ENCODE peak calls at places on chromosomes 4 and X, in seven cellular contexts. I is fibroblast of pulmonary artery; M is stimulated activated CD4-positive, alpha-beta T cell treated with anti-CD3 and anti-CD28 coated beads, Interleukin-1b, Interleukin-23, amount 100 ng/mL, for 24 hours; H is HEK293T; E is epithelial cell of esophagus; J is breast epithelium; X is omental fat pad. U is an unnamed sample.

GRCh38 chr4:89829470-89830138 is 7.4 kb downstream of the SNCA start:
- DNase-seq in X (no peak), J (no peak), E (peak; percentile 80), I (peak; percentile 68), M (no peak), H (no peak), U (no peak)

GRCh38 chr4:8129136-8129535 is 29.5 kb downstream of the ABLIM2 start:
- DNase-seq in X (no peak), I (no peak), M (no peak), E (no peak), J (no peak), H (no peak), U (no peak)

GRCh38 chr4:26206981-26207380 is 113.8 kb upstream of the RBPJ start:
- DNase-seq in M (no peak), X (no peak), J (no peak), E (no peak), H (no peak), I (no peak), U (no peak)

GRCh38 chr4:6270691-6271121 is 1.1 kb downstream of the WFS1 start:
- DNase-seq in X (no peak), I (peak; percentile 27), H (no peak), M (no peak), J (no peak), E (no peak), U (no peak)

GRCh38 chr4:1406946-1407656 is 859 bp upstream of the NKX1-1 start:
- DNase-seq in M (no peak), E (no peak), J (peak; percentile 31), X (no peak), I (no peak), H (no peak), U (no peak)

GRCh38 chrX:130523460-130524394 is 121.9 kb downstream of the RBMX2 start:
- DNase-seq in E (peak; percentile 10), M (no peak), X (no peak), J (no peak), H (peak; percentile 68), I (peak; percentile 2), U (peak; percentile 62)

GRCh38 chr4:8356856-8357255 is 83.7 kb downstream of the ACOX3 start:
- DNase-seq in I (no peak), H (no peak), J (peak; percentile 24), E (no peak), X (no peak), M (no peak), U (no peak)

GRCh38 chr4:95585016-95585695 is 36.4 kb upstream of the UNC5C start:
- DNase-seq in E (peak; percentile 78), X (no peak), J (no peak), H (no peak), I (no peak), M (no peak), U (no peak)

GRCh38 chr4:185738851-185739250 is 73.1 kb downstream of the SORBS2 start:
- DNase-seq in X (no peak), M (no peak), J (no peak), H (no peak), E (peak; percentile 30), I (no peak), U (no peak)

GRCh38 chrX:129750971-129751370 is 12.2 kb downstream of the XPNPEP2 start:
- DNase-seq in X (no peak), M (no peak), J (no peak), I (no peak), E (no peak), H (no peak), U (no peak)

GRCh38 chrX:24513416-24513815 is 48.3 kb downstream of the PDK3 start:
- DNase-seq in M (peak; percentile 2), I (no peak), H (no peak), J (no peak), E (no peak), X (no peak), U (no peak)

GRCh38 chrX:69077895-69078455 is 87.3 kb downstream of the PJA1 start:
- DNase-seq in I (no peak), H (no peak), J (no peak), E (no peak), M (no peak), X (peak; percentile 15), U (no peak)

GRCh38 chrX:18455384-18455783 is 30.0 kb downstream of the CDKL5 start:
- DNase-seq in I (no peak), M (no peak), E (no peak), H (no peak), X (no peak), J (no peak), U (no peak)

GRCh38 chr4:531721-532565 is 32.9 kb downstream of the PIGG start:
- DNase-seq in E (no peak), X (no peak), I (no peak), M (no peak), H (no peak), J (no peak), U (no peak)

GRCh38 chr4:166078956-166079355 is 205.9 kb downstream of the TLL1 start:
- DNase-seq in X (no peak), M (no peak), E (peak; percentile 41), I (peak; percentile 39), J (no peak), H (no peak), U (no peak)

GRCh38 chr4:42654606-42655005 is 2.3 kb downstream of the ATP8A1 start:
- DNase-seq in I (peak; percentile 62), X (no peak), M (no peak), E (peak; percentile 40), J (no peak), H (no peak), U (no peak)

GRCh38 chr4:20616848-20617247 is 83.4 kb upstream of the PACRGL start:
- DNase-seq in J (no peak), M (no peak), H (no peak), I (no peak), E (no peak), X (no peak), U (no peak)

GRCh38 chr4:110640608-110641007 is 17.7 kb upstream of the PITX2 start:
- DNase-seq in J (no peak), X (no peak), M (no peak), H (no peak), I (no peak), E (no peak), U (peak; percentile 72)

GRCh38 chrX:136910565-136911040 is 30.1 kb upstream of the RBMX start:
- DNase-seq in I (peak; percentile 16), E (no peak), J (no peak), M (no peak), H (no peak), X (no peak), U (no peak)

GRCh38 chr4:41212221-41213203 is 1.8 kb downstream of the APBB2 start:
- DNase-seq in E (peak; percentile 82), I (peak; percentile 85), M (no peak), X (no peak), J (no peak), H (peak; percentile 16), U (peak; percentile 82)

GRCh38 chr4:53804719-53805118 is 213.4 kb upstream of the LNX1 start:
- DNase-seq in I (peak; percentile 28), X (no peak), J (no peak), E (peak; percentile 63), H (peak; percentile 39), M (no peak), U (peak; percentile 33)

GRCh38 chrX:7987160-7987992 is 60.2 kb upstream of the PNPLA4 start:
- DNase-seq in H (no peak), I (peak; percentile 14), E (peak; percentile 49), M (no peak), J (no peak), X (no peak), U (no peak)